ENCODE peak calls at places on chromosomes 4 and X, in four cellular contexts. R is tibial artery, Q is psoas muscle, E is colonic mucosa. A is an unnamed sample.

GRCh38 chr4:81631958-81632439 is 160.3 kb upstream of the RASGEF1B start:
- DNase-seq in E (no peak), R (no peak), Q (no peak), A (no peak)

GRCh38 chrX:129235903-129236302 is 287.4 kb downstream of the SMARCA1 start:
- DNase-seq in Q (no peak), E (no peak), R (no peak), A (peak; percentile 18)

GRCh38 chr4:118417325-118417724 is 64.5 kb upstream of the PRSS12 start:
- DNase-seq in Q (no peak), R (no peak), E (no peak), A (no peak)

GRCh38 chr4:107991945-107992625 is 2.4 kb downstream of the HADH start:
- DNase-seq in E (no peak), R (no peak), Q (no peak), A (no peak)

GRCh38 chr4:6776920-6777635 is 5.4 kb upstream of the KIAA0232 start:
- DNase-seq in Q (no peak), R (peak; percentile 58), E (no peak), A (no peak)

GRCh38 chr4:150302553-150302952 is 224.3 kb downstream of the DCLK2 start:
- DNase-seq in E (no peak), R (no peak), Q (no peak), A (no peak)

GRCh38 chrX:130680164-130681035 is 222.6 kb downstream of the ENOX2 start:
- DNase-seq in E (no peak), R (no peak), Q (no peak), A (no peak)

GRCh38 chr4:24394041-24394440 is 190.3 kb downstream of the DHX15 start:
- DNase-seq in R (no peak), E (no peak), Q (no peak), A (peak; percentile 15)

GRCh38 chrX:136476501-136476900 is 11.2 kb upstream of the BRS3 start:
- DNase-seq in E (no peak), R (no peak), Q (no peak), A (no peak)

GRCh38 chrX:95585321-95585720 is 1099.3 kb upstream of the DIAPH2 start:
- DNase-seq in R (no peak), Q (no peak), E (no peak), A (no peak)

GRCh38 chrX:137999071-137999470 is 433.1 kb downstream of the ZIC3 start:
- DNase-seq in E (no peak), R (no peak), Q (no peak), A (no peak)

GRCh38 chrX:151792505-151792904 is 58.0 kb downstream of the CNGA2 start:
- DNase-seq in R (no peak), Q (no peak), E (no peak), A (no peak)

GRCh38 chrX:22122510-22122909 is 90.4 kb downstream of the PHEX start:
- DNase-seq in E (no peak), Q (peak; percentile 67), R (peak; percentile 69), A (no peak)

GRCh38 chr4:24917076-24917856 is 4.4 kb upstream of the CCDC149 start:
- DNase-seq in Q (no peak), R (no peak), E (no peak), A (peak; percentile 74)

GRCh38 chr4:48329193-48329592 is 12.1 kb upstream of the SLAIN2 start:
- DNase-seq in E (peak; percentile 37), R (no peak), Q (no peak), A (no peak)

GRCh38 chr4:69330345-69330744 is 50.1 kb downstream of the UGT2B28 start:
- DNase-seq in E (no peak), R (no peak), Q (no peak), A (no peak)

GRCh38 chrX:133792198-133792953 is 193.0 kb downstream of the GPC3 start:
- DNase-seq in E (peak; percentile 73), Q (peak; percentile 65), R (peak; percentile 67), A (peak; percentile 74)

GRCh38 chr4:110636677-110637407 is 14.0 kb upstream of the PITX2 start:
- DNase-seq in E (no peak), Q (peak; percentile 78), R (no peak), A (peak; percentile 88)

GRCh38 chr4:158172196-158172557 is 648 bp downstream of the GASK1B start:
- DNase-seq in E (no peak), Q (no peak), R (no peak), A (no peak)

GRCh38 chr4:145154573-145154972 is 25.8 kb downstream of the OTUD4 start:
- DNase-seq in R (no peak), Q (no peak), E (no peak), A (peak; percentile 10)

GRCh38 chr4:55277011-55277410 is 69.0 kb upstream of the SRD5A3 start:
- DNase-seq in R (no peak), E (no peak), Q (no peak), A (no peak)

GRCh38 chrX:134423606-134424005 is 36.4 kb upstream of the HPRT1 start:
- DNase-seq in Q (no peak), R (no peak), E (no peak), A (no peak)

GRCh38 chr4:133775881-133776280 is 425.7 kb downstream of the PABPC4L start:
- DNase-seq in Q (no peak), E (no peak), R (no peak), A (no peak)

GRCh38 chr4:116132946-116133345 is 952.4 kb downstream of the TRAM1L1 start:
- DNase-seq in R (no peak), E (no peak), Q (no peak), A (no peak)

GRCh38 chr4:42262701-42263490 is 110.4 kb upstream of the BEND4 start:
- DNase-seq in R (no peak), Q (no peak), E (no peak), A (no peak)

GRCh38 chr4:56038763-56039162 is 90.0 kb downstream of the CEP135 start:
- DNase-seq in Q (no peak), E (no peak), R (no peak), A (no peak)

GRCh38 chrX:1534321-1535168 is 2.4 kb downstream of the P2RY8 start:
- DNase-seq in R (peak; percentile 62), Q (no peak), E (no peak), A (peak; percentile 65)

GRCh38 chr4:23747131-23747752 is 142.6 kb downstream of the PPARGC1A start:
- DNase-seq in E (peak; percentile 76), Q (no peak), R (no peak), A (no peak)

GRCh38 chr4:103150677-103151076 is 47.5 kb downstream of the CENPE start:
- DNase-seq in Q (no peak), R (no peak), E (no peak), A (no peak)

GRCh38 chr4:40307627-40308497 is 27.3 kb upstream of the CHRNA9 start:
- DNase-seq in R (no peak), Q (no peak), E (peak; percentile 36), A (no peak)

GRCh38 chr4:110442309-110442708 is 33.6 kb upstream of the ENPEP start:
- DNase-seq in R (no peak), Q (no peak), E (no peak), A (no peak)

GRCh38 chr4:105283501-105283900 is 136.8 kb downstream of the TET2 start:
- DNase-seq in E (no peak), R (no peak), Q (no peak), A (no peak)

GRCh38 chr4:174532479-174532878 is 10.2 kb upstream of the HPGD start:
- DNase-seq in Q (no peak), E (no peak), R (no peak), A (no peak)

GRCh38 chrX:151082077-151082948 is 94.1 kb upstream of the GPR50 start:
- DNase-seq in Q (peak; percentile 76), R (peak; percentile 69), E (peak; percentile 46), A (peak; percentile 82)

GRCh38 chrX:68186552-68187262 is 246.6 kb downstream of the OPHN1 start:
- DNase-seq in R (no peak), E (no peak), Q (no peak), A (no peak)

GRCh38 chr4:3508542-3508941 is 23.7 kb downstream of the LRPAP1 start:
- DNase-seq in R (no peak), E (no peak), Q (no peak), A (no peak)

GRCh38 chr4:109065006-109065405 is 237.5 kb downstream of the COL25A1 start:
- DNase-seq in R (no peak), E (no peak), Q (no peak), A (no peak)
- H3K4me3 ChIP-seq in R (no peak overlapping the region), E (no peak overlapping the region), Q (no peak overlapping the region), A (no peak overlapping the region)

GRCh38 chrX:11666180-11666579 is 460 bp upstream of the ARHGAP6 start:
- DNase-seq in E (no peak), R (no peak), Q (peak; percentile 54), A (peak; percentile 82)

GRCh38 chrX:11672213-11672612 is 6.5 kb upstream of the ARHGAP6 start:
- DNase-seq in Q (no peak), R (no peak), E (no peak), A (no peak)

GRCh38 chrX:11665144-11666040 is at the start of gene ARHGAP6:
- DNase-seq in E (peak; percentile 22), Q (peak; percentile 82), R (peak; percentile 68), A (peak; percentile 82)

GRCh38 chrX:11667286-11667685 is 1.6 kb upstream of the ARHGAP6 start:
- DNase-seq in E (no peak), Q (no peak), R (no peak), A (no peak)

GRCh38 chrX:11670316-11670715 is 4.6 kb upstream of the ARHGAP6 start:
- DNase-seq in R (no peak), Q (no peak), E (no peak), A (no peak)
- H3K27me3 ChIP-seq in R (no peaks in the 10 kb centered on the region), Q (no peaks in the 10 kb centered on the region), E (peaks cover 15% of the 10 kb centered on the region), A (peaks cover 31% of the 10 kb centered on the region)

DNA sequence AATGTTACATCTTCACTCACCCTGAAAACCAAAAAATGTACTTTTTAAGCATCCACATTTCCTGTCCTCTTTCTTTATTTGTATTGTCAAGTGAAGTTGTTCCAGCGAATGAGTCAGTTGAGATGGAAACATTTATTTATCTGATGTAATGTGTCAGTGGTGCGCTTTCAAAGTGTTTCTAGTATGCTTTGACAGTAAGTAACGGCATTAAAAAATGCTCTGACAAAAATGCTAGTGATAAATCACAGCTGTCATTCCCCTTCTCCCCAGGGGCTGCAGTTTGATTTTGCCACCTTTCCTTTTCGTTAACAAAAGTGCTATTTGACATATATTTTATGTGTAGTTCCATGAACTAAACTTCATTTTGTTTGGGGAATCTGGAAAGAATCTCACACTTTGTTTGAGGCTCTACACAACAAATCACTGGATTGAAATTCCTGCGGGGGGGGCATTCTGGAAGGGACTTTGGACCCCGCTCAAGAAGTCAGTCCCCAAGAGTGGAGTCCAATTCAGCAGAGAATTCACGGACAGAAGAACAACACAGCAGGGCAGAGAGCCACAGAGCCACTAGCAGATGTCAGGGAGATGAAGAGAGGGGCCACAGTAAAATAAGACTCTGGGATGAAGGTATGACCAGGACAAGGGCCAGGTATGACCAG is 7.6 kb upstream of the TBC1D19 start:
- DNase-seq in R (no peak), E (no peak), Q (no peak), A (no peak)
- H3K4me3 ChIP-seq in R (no peak overlapping the region), E (no peak overlapping the region), Q (no peak overlapping the region), A (no peak overlapping the region)

GRCh38 chrX:117397846-117398245 is 718.8 kb downstream of the KLHL13 start:
- DNase-seq in Q (no peak), R (no peak), E (no peak), A (no peak)
- H3K27me3 ChIP-seq in Q (no peaks in the 10 kb centered on the region), R (no peaks in the 10 kb centered on the region), E (no peaks in the 10 kb centered on the region), A (no peaks in the 10 kb centered on the region)

DNA sequence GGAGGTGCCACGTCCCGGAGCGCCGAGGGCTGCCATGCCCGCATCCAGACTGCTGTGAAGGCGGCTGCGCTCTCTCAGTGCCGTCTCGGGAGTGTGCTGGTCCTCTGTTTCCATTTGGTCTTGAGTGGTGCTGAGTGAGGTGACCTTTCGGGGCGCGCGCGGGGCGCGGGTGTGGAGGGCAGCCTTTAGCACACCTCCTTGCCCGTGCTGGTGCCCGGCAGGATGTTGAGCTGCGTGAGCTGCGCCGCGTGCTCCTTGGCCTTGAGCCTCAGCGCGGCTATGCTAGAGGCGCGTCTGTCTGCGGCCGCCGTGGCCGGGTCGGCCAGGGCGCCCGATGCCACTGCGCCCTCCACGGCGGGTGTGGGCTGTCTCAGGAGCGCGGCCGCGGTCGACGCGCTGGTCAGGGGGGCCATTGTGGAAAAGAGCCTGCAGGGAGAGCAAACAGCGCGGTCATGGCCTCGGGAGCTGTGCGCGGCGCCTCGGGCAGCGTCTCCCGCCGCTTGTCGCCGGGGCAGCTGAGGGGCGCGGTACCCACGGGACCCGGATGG is 11.2 kb downstream of the ARX start:
- DNase-seq in Q (no peak), E (no peak), R (no peak), A (peak; percentile 78)
- H3K4me3 ChIP-seq in Q (peak overlapping the region; percentile 53), E (no peak overlapping the region), R (peak overlapping the region; percentile 21), A (peak overlapping the region; percentile 17)

A was measured in H7.